ENCODE peak calls at places on chromosomes 1 and 21, in seven cellular contexts. One of them, this sample, is unnamed.

GRCh38 chr21:31732891-31733520 is 1.1 kb upstream of the SCAF4 start:
- DNase-seq in effector memory CD4-positive, alpha-beta T cell: peak; percentile 1
- DNase-seq in EH: peak; percentile 50
- DNase-seq in HFFc6: no peak
- DNase-seq in activated T-cell treated with anti-CD3 and anti-CD28 coated beads, Interleukin-2, amount 50 U/mL, for 72 hours: peak; percentile 55
- DNase-seq in Right ventricle myocardium inferior: no peak
- DNase-seq in C1 segment of cervical spinal cord: no peak
- DNase-seq in this sample: no peak

GRCh38 chr1:15430787-15431570 is 7.3 kb upstream of the CTRC start:
- DNase-seq in EH: peak; percentile 51
- DNase-seq in activated T-cell treated with anti-CD3 and anti-CD28 coated beads, Interleukin-2, amount 50 U/mL, for 72 hours: peak; percentile 67
- DNase-seq in HFFc6: peak; percentile 12
- DNase-seq in C1 segment of cervical spinal cord: peak; percentile 53
- DNase-seq in effector memory CD4-positive, alpha-beta T cell: peak; percentile 54
- DNase-seq in Right ventricle myocardium inferior: peak; percentile 85
- DNase-seq in this sample: peak; percentile 34

GRCh38 chr1:211183924-211184323 is 50.0 kb upstream of the KCNH1 start:
- DNase-seq in effector memory CD4-positive, alpha-beta T cell: no peak
- DNase-seq in C1 segment of cervical spinal cord: no peak
- DNase-seq in EH: no peak
- DNase-seq in activated T-cell treated with anti-CD3 and anti-CD28 coated beads, Interleukin-2, amount 50 U/mL, for 72 hours: no peak
- DNase-seq in HFFc6: no peak
- DNase-seq in Right ventricle myocardium inferior: no peak
- DNase-seq in this sample: no peak

GRCh38 chr1:155893389-155894142 is 17.6 kb downstream of the RIT1 start:
- DNase-seq in EH: peak; percentile 95
- DNase-seq in activated T-cell treated with anti-CD3 and anti-CD28 coated beads, Interleukin-2, amount 50 U/mL, for 72 hours: no peak
- DNase-seq in Right ventricle myocardium inferior: no peak
- DNase-seq in effector memory CD4-positive, alpha-beta T cell: no peak
- DNase-seq in HFFc6: peak; percentile 92
- DNase-seq in C1 segment of cervical spinal cord: no peak
- DNase-seq in this sample: no peak

GRCh38 chr1:100543640-100544039 is 5.7 kb downstream of the GPR88 start:
- DNase-seq in C1 segment of cervical spinal cord: no peak
- DNase-seq in EH: no peak
- DNase-seq in activated T-cell treated with anti-CD3 and anti-CD28 coated beads, Interleukin-2, amount 50 U/mL, for 72 hours: peak; percentile 59
- DNase-seq in HFFc6: no peak
- DNase-seq in effector memory CD4-positive, alpha-beta T cell: no peak
- DNase-seq in Right ventricle myocardium inferior: no peak
- DNase-seq in this sample: no peak

GRCh38 chr1:216820345-216820744 is 97.1 kb upstream of the ESRRG start:
- DNase-seq in Right ventricle myocardium inferior: no peak
- DNase-seq in EH: no peak
- DNase-seq in C1 segment of cervical spinal cord: no peak
- DNase-seq in HFFc6: no peak
- DNase-seq in effector memory CD4-positive, alpha-beta T cell: no peak
- DNase-seq in activated T-cell treated with anti-CD3 and anti-CD28 coated beads, Interleukin-2, amount 50 U/mL, for 72 hours: no peak
- DNase-seq in this sample: no peak

GRCh38 chr1:7018826-7019225 is 233.6 kb downstream of the CAMTA1 start:
- DNase-seq in C1 segment of cervical spinal cord: no peak
- DNase-seq in effector memory CD4-positive, alpha-beta T cell: no peak
- DNase-seq in EH: no peak
- DNase-seq in activated T-cell treated with anti-CD3 and anti-CD28 coated beads, Interleukin-2, amount 50 U/mL, for 72 hours: no peak
- DNase-seq in HFFc6: no peak
- DNase-seq in Right ventricle myocardium inferior: no peak
- DNase-seq in this sample: no peak

GRCh38 chr1:95013948-95014574 is 58.7 kb downstream of the ALG14 start:
- DNase-seq in C1 segment of cervical spinal cord: no peak
- DNase-seq in activated T-cell treated with anti-CD3 and anti-CD28 coated beads, Interleukin-2, amount 50 U/mL, for 72 hours: no peak
- DNase-seq in effector memory CD4-positive, alpha-beta T cell: no peak
- DNase-seq in Right ventricle myocardium inferior: no peak
- DNase-seq in HFFc6: no peak
- DNase-seq in EH: peak; percentile 13
- DNase-seq in this sample: no peak

GRCh38 chr1:116231752-116232151 is 120.6 kb downstream of the MAB21L3 start:
- DNase-seq in EH: no peak
- DNase-seq in effector memory CD4-positive, alpha-beta T cell: no peak
- DNase-seq in C1 segment of cervical spinal cord: no peak
- DNase-seq in Right ventricle myocardium inferior: no peak
- DNase-seq in activated T-cell treated with anti-CD3 and anti-CD28 coated beads, Interleukin-2, amount 50 U/mL, for 72 hours: no peak
- DNase-seq in HFFc6: no peak
- DNase-seq in this sample: no peak

GRCh38 chr1:173608503-173609216 is 5.8 kb upstream of the SLC9C2 start:
- DNase-seq in activated T-cell treated with anti-CD3 and anti-CD28 coated beads, Interleukin-2, amount 50 U/mL, for 72 hours: no peak
- DNase-seq in Right ventricle myocardium inferior: no peak
- DNase-seq in effector memory CD4-positive, alpha-beta T cell: no peak
- DNase-seq in EH: no peak
- DNase-seq in HFFc6: no peak
- DNase-seq in C1 segment of cervical spinal cord: no peak
- DNase-seq in this sample: no peak

GRCh38 chr1:198913667-198914066 is 274.8 kb downstream of the PTPRC start:
- DNase-seq in C1 segment of cervical spinal cord: no peak
- DNase-seq in EH: peak; percentile 68
- DNase-seq in effector memory CD4-positive, alpha-beta T cell: no peak
- DNase-seq in HFFc6: peak; percentile 26
- DNase-seq in Right ventricle myocardium inferior: no peak
- DNase-seq in activated T-cell treated with anti-CD3 and anti-CD28 coated beads, Interleukin-2, amount 50 U/mL, for 72 hours: no peak
- DNase-seq in this sample: no peak

GRCh38 chr1:11918779-11919519 is 7.3 kb downstream of the KIAA2013 start:
- DNase-seq in C1 segment of cervical spinal cord: no peak
- DNase-seq in effector memory CD4-positive, alpha-beta T cell: no peak
- DNase-seq in HFFc6: peak; percentile 82
- DNase-seq in Right ventricle myocardium inferior: no peak
- DNase-seq in activated T-cell treated with anti-CD3 and anti-CD28 coated beads, Interleukin-2, amount 50 U/mL, for 72 hours: no peak
- DNase-seq in EH: peak; percentile 89
- DNase-seq in this sample: no peak

GRCh38 chr1:51313961-51314777 is 16.2 kb downstream of the TTC39A start:
- DNase-seq in EH: peak; percentile 80
- DNase-seq in Right ventricle myocardium inferior: no peak
- DNase-seq in effector memory CD4-positive, alpha-beta T cell: no peak
- DNase-seq in activated T-cell treated with anti-CD3 and anti-CD28 coated beads, Interleukin-2, amount 50 U/mL, for 72 hours: peak; percentile 25
- DNase-seq in C1 segment of cervical spinal cord: no peak
- DNase-seq in HFFc6: peak; percentile 75
- DNase-seq in this sample: no peak

GRCh38 chr1:10694274-10694632 is 102.2 kb downstream of the CASZ1 start:
- DNase-seq in activated T-cell treated with anti-CD3 and anti-CD28 coated beads, Interleukin-2, amount 50 U/mL, for 72 hours: no peak
- DNase-seq in Right ventricle myocardium inferior: no peak
- DNase-seq in EH: no peak
- DNase-seq in effector memory CD4-positive, alpha-beta T cell: peak; percentile 56
- DNase-seq in C1 segment of cervical spinal cord: no peak
- DNase-seq in HFFc6: no peak
- DNase-seq in this sample: peak; percentile 63

GRCh38 chr1:181151378-181152326 is 63.2 kb downstream of the IER5 start:
- DNase-seq in effector memory CD4-positive, alpha-beta T cell: no peak
- DNase-seq in Right ventricle myocardium inferior: no peak
- DNase-seq in activated T-cell treated with anti-CD3 and anti-CD28 coated beads, Interleukin-2, amount 50 U/mL, for 72 hours: peak; percentile 22
- DNase-seq in HFFc6: peak; percentile 37
- DNase-seq in EH: peak; percentile 70
- DNase-seq in C1 segment of cervical spinal cord: no peak
- DNase-seq in this sample: no peak

GRCh38 chr1:74266001-74266400 is 30.8 kb downstream of the TNNI3K start:
- DNase-seq in effector memory CD4-positive, alpha-beta T cell: no peak
- DNase-seq in C1 segment of cervical spinal cord: no peak
- DNase-seq in activated T-cell treated with anti-CD3 and anti-CD28 coated beads, Interleukin-2, amount 50 U/mL, for 72 hours: no peak
- DNase-seq in HFFc6: no peak
- DNase-seq in Right ventricle myocardium inferior: no peak
- DNase-seq in EH: no peak
- DNase-seq in this sample: no peak

GRCh38 chr1:99589186-99589636 is 56.7 kb upstream of the PALMD start:
- DNase-seq in EH: no peak
- DNase-seq in effector memory CD4-positive, alpha-beta T cell: no peak
- DNase-seq in Right ventricle myocardium inferior: no peak
- DNase-seq in activated T-cell treated with anti-CD3 and anti-CD28 coated beads, Interleukin-2, amount 50 U/mL, for 72 hours: no peak
- DNase-seq in C1 segment of cervical spinal cord: no peak
- DNase-seq in HFFc6: no peak
- DNase-seq in this sample: no peak

This sample was measured in T-helper 22 cell.